ENCODE peak calls at places on chromosomes 3 and 15, in eight cellular contexts. E, G, K, O, A, Y, M and I are unnamed samples.
A peak's percentile ranks its signal among the peaks of the same experiment; 100 is the strongest.

GRCh38 chr3:174417568-174417967 is 441.6 kb upstream of the NAALADL2 start:
- DNase-seq in G (no peak), A (no peak), Y (no peak), K (no peak), M (no peak), O (no peak), E (no peak), I (no peak)

GRCh38 chr15:26970712-26971210 is at the start of gene GABRG3:
- DNase-seq in Y (no peak), G (peak; percentile 81), A (no peak), O (no peak), M (no peak), E (no peak), K (no peak), I (no peak)

GRCh38 chr3:45548724-45549123 is 45.8 kb upstream of the LIMD1 start:
- DNase-seq in Y (no peak), O (no peak), G (no peak), K (no peak), E (no peak), M (no peak), A (no peak), I (no peak)

GRCh38 chr3:73602171-73602570 is 22.6 kb downstream of the PDZRN3 start:
- DNase-seq in O (no peak), Y (no peak), G (no peak), A (no peak), K (no peak), M (no peak), E (no peak), I (no peak)

GRCh38 chr3:134601539-134602439 is 49.0 kb downstream of the KY start:
- DNase-seq in G (peak; percentile 76), M (no peak), A (no peak), O (peak; percentile 67), Y (no peak), K (no peak), E (peak; percentile 38), I (peak; percentile 45)

GRCh38 chr15:57353317-57353804 is 22.9 kb upstream of the CGNL1 start:
- DNase-seq in K (no peak), E (no peak), G (no peak), O (no peak), Y (no peak), M (no peak), A (no peak), I (no peak)

GRCh38 chr15:39358441-39359041 is 222.3 kb upstream of the THBS1 start:
- DNase-seq in E (no peak), K (peak; percentile 46), M (peak; percentile 2), A (no peak), O (peak; percentile 39), Y (peak; percentile 65), G (no peak), I (peak; percentile 50)

GRCh38 chr3:190517696-190518095 is 3.8 kb downstream of the IL1RAP start:
- DNase-seq in M (no peak), K (no peak), Y (no peak), G (no peak), E (no peak), A (no peak), O (peak; percentile 37), I (no peak)

GRCh38 chr3:12267380-12268030 is 21.4 kb upstream of the PPARG start:
- DNase-seq in G (no peak), Y (no peak), M (no peak), K (peak; percentile 82), A (no peak), O (no peak), E (no peak), I (no peak)

GRCh38 chr15:63491116-63491817 is 13.1 kb upstream of the USP3 start:
- DNase-seq in K (no peak), G (no peak), O (no peak), A (no peak), M (no peak), Y (no peak), E (no peak), I (no peak)

GRCh38 chr15:38698215-38698614 is 133.6 kb upstream of the RASGRP1 start:
- DNase-seq in E (no peak), M (peak; percentile 49), K (no peak), O (no peak), A (no peak), Y (no peak), G (no peak), I (no peak)

GRCh38 chr15:85607141-85607806 is 187.5 kb downstream of the KLHL25 start:
- DNase-seq in O (no peak), K (peak; percentile 63), A (no peak), G (no peak), E (no peak), M (peak; percentile 51), Y (no peak), I (no peak)

GRCh38 chr3:94440767-94441493 is 378.1 kb downstream of the NSUN3 start:
- DNase-seq in G (no peak), O (no peak), M (no peak), E (no peak), K (peak; percentile 71), A (no peak), Y (no peak), I (no peak)

GRCh38 chr3:190811775-190812480 is 50.6 kb downstream of the GMNC start:
- DNase-seq in A (peak; percentile 50), Y (no peak), O (peak; percentile 61), K (peak; percentile 60), M (peak; percentile 36), G (peak; percentile 54), E (peak; percentile 37), I (peak; percentile 27)

GRCh38 chr3:53602866-53603265 is 108.5 kb downstream of the CACNA1D start:
- DNase-seq in Y (no peak), K (no peak), E (no peak), G (no peak), A (no peak), M (no peak), O (no peak), I (no peak)

GRCh38 chr3:77815467-77815866 is 775.6 kb downstream of the ROBO2 start:
- DNase-seq in G (peak; percentile 10), K (no peak), E (peak; percentile 10), Y (no peak), M (no peak), A (no peak), O (no peak), I (no peak)

GRCh38 chr3:14452676-14453367 is 50.4 kb downstream of the SLC6A6 start:
- DNase-seq in M (no peak), K (peak; percentile 97), G (no peak), A (peak; percentile 89), Y (peak; percentile 96), O (peak; percentile 89), E (peak; percentile 70), I (peak; percentile 96)

GRCh38 chr15:50353251-50353998 is 1.6 kb downstream of the GABPB1 start:
- DNase-seq in O (peak; percentile 18), M (peak; percentile 92), K (peak; percentile 73), Y (no peak), G (no peak), A (no peak), E (no peak), I (no peak)

GRCh38 chr15:57732526-57733331 is 26.2 kb downstream of the POLR2M start:
- DNase-seq in A (peak; percentile 60), M (peak; percentile 35), E (peak; percentile 41), Y (no peak), K (peak; percentile 73), O (peak; percentile 73), G (peak; percentile 72), I (peak; percentile 39)

GRCh38 chr3:115092220-115092791 is 54.8 kb downstream of the ZBTB20 start:
- DNase-seq in A (peak; percentile 76), G (peak; percentile 38), Y (peak; percentile 46), O (peak; percentile 80), K (peak; percentile 84), M (peak; percentile 49), E (peak; percentile 52), I (peak; percentile 53)

GRCh38 chr3:15499536-15499935 is 22.0 kb downstream of the COLQ start:
- DNase-seq in O (peak; percentile 78), Y (no peak), M (no peak), A (no peak), G (no peak), K (no peak), E (no peak), I (no peak)

GRCh38 chr3:76470285-76470684 is 569.6 kb upstream of the ROBO2 start:
- DNase-seq in M (no peak), K (no peak), O (no peak), E (no peak), Y (no peak), G (no peak), A (no peak), I (no peak)